ENCODE peak calls at places on chromosomes 16 and 17, in seven cellular contexts. P, Y, V, O, F, M and S are unnamed samples.

GRCh38 chr17:4249452-4250029 is 14.2 kb downstream of the ANKFY1 start:
- DNase-seq in P (peak), Y (no peak), V (no peak), O (peak), F (no peak), M (peak), S (no peak)

GRCh38 chr17:65532491-65532890 is 29.0 kb downstream of the AXIN2 start:
- DNase-seq in P (no peak), Y (no peak), V (no peak), O (no peak), F (no peak), M (no peak), S (no peak)

GRCh38 chr17:81651692-81652091 is 4.7 kb downstream of the PDE6G start:
- DNase-seq in P (peak), Y (no peak), V (no peak), O (peak), F (no peak), M (no peak), S (no peak)

GRCh38 chr16:10122546-10122945 is 59.7 kb downstream of the GRIN2A start:
- DNase-seq in P (peak), Y (no peak), V (no peak), O (peak), F (no peak), M (peak), S (no peak)

GRCh38 chr16:20327444-20328041 is at the start of gene GP2:
- DNase-seq in P (peak), Y (no peak), V (no peak), O (no peak), F (no peak), M (no peak), S (no peak)

GRCh38 chr17:82228842-82229685 is at the start of gene SLC16A3:
- DNase-seq in P (no peak), Y (no peak), V (peak), O (no peak), F (peak), M (no peak), S (no peak)

GRCh38 chr17:41549596-41550039 is 21.5 kb upstream of the KRT19 start:
- DNase-seq in P (no peak), Y (no peak), V (no peak), O (no peak), F (peak), M (peak), S (no peak)

GRCh38 chr16:78576941-78577340 is 477.5 kb downstream of the WWOX start:
- DNase-seq in P (no peak), Y (no peak), V (no peak), O (no peak), F (no peak), M (no peak), S (no peak)

GRCh38 chr16:53014287-53014686 is 38.4 kb downstream of the CHD9NB start:
- DNase-seq in P (no peak), Y (no peak), V (no peak), O (no peak), F (no peak), M (no peak), S (no peak)

GRCh38 chr17:1979182-1979980 is 45.8 kb downstream of the RTN4RL1 start:
- DNase-seq in P (no peak), Y (no peak), V (no peak), O (no peak), F (peak), M (no peak), S (no peak)

GRCh38 chr17:21250719-21251305 is 2.4 kb downstream of the NATD1 start:
- DNase-seq in P (no peak), Y (no peak), V (no peak), O (no peak), F (no peak), M (no peak), S (no peak)

GRCh38 chr16:57263585-57264351 is 18.7 kb downstream of the ARL2BP start:
- DNase-seq in P (no peak), Y (no peak), V (no peak), O (no peak), F (peak), M (no peak), S (no peak)
- H3K27ac ChIP-seq in P (no peak), Y (peak), V (no peak), O (no peak), F (peak), M (no peak), S (no peak)

GRCh38 chr17:36503456-36504155 is 17.1 kb downstream of the ZNHIT3 start:
- DNase-seq in P (no peak), Y (no peak), V (no peak), O (no peak), F (no peak), M (no peak), S (no peak)
- TF ChIP-seq EP300 in P (no peak), Y (no peak), V (no peak), O (no peak), F (no peak), M (no peak), S (no peak)

GRCh38 chr17:38898812-38899348 is 26.5 kb upstream of the LASP1NB start:
- DNase-seq in P (no peak), Y (no peak), V (no peak), O (no peak), F (peak), M (peak), S (no peak)

GRCh38 chr17:38897671-38898290 is 27.6 kb upstream of the LASP1NB start:
- DNase-seq in P (no peak), Y (no peak), V (no peak), O (no peak), F (no peak), M (no peak), S (no peak)

GRCh38 chr17:38896373-38896954 is 26.6 kb downstream of the LASP1 start:
- DNase-seq in P (no peak), Y (no peak), V (no peak), O (no peak), F (no peak), M (no peak), S (no peak)

GRCh38 chr17:38897176-38897575 is 27.3 kb downstream of the LASP1 start:
- DNase-seq in P (no peak), Y (peak), V (no peak), O (no peak), F (no peak), M (no peak), S (no peak)

DNA sequence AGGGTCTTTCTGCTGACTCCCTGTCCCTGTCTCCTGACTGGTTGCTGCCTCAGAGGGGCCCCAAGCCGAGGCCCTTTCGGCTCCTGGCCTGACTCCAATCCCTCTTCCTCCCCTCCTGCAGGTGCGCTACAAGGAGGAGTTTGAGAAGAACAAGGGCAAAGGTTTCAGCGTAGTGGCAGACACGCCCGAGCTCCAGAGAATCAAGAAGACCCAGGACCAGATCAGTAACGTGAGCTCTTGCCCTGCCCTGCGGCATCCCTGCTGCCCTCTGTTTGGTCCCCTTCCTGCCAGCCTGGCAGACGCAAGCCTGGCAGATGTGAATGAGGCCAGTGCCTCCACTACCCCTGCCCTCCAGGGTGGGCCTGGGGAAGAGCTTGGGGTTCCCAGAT is 27.1 kb upstream of the LASP1NB start:
- DNase-seq in P (no peak), Y (no peak), V (no peak), O (no peak), F (no peak), M (no peak), S (no peak)
- H3K4me3 ChIP-seq in P (no peak), Y (no peak), V (no peak), O (no peak), F (no peak), M (no peak), S (no peak)

DNA sequence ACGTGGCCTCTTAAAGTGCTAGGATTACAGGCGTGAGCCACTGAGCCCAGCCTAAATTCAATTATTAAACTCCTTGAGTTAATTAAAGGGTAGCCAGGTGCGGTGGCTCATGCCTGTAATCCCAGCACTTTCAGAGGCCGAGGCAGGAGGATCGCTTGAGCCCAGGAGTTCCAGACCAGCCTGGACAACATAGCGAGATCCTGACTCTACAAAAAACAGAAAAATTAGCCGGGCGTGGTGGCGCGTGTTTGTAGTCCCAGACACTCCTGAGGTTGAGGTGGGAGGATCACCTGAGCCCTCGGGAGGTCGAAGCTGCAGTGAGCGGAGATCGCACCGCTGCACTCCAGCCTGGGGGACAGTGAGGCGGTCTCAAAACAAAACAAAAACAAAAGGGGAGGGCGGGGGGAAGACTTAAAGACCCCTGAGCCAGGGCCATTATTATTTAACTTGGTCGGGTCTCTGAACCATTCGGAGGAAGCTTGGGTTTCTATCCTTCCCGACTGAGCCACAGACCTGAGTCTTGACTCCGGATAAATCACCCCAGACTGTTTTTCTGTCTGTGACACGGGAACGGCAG is 19.5 kb downstream of the BCL7C start:
- DNase-seq in P (no peak), Y (no peak), V (no peak), O (no peak), F (no peak), M (no peak), S (no peak)
- H3K27ac ChIP-seq in P (peak), Y (peak), V (no peak), O (peak), F (peak), M (peak), S (peak)

GRCh38 chr17:72715906-72716572 is 376.4 kb downstream of the SLC39A11 start:
- DNase-seq in P (peak), Y (peak), V (no peak), O (peak), F (no peak), M (no peak), S (no peak)
- TF ChIP-seq EP300 in P (peak), Y (peak), V (no peak), O (peak), F (no peak), M (no peak), S (no peak)

GRCh38 chr17:6786618-6787017 is 10.6 kb downstream of the FBXO39 start:
- DNase-seq in P (no peak), Y (no peak), V (no peak), O (no peak), F (no peak), M (no peak), S (no peak)

GRCh38 chr17:6789146-6789545 is 13.1 kb downstream of the FBXO39 start:
- DNase-seq in P (no peak), Y (no peak), V (no peak), O (no peak), F (no peak), M (no peak), S (no peak)

GRCh38 chr17:6782244-6782643 is 6.2 kb downstream of the FBXO39 start:
- DNase-seq in P (no peak), Y (no peak), V (no peak), O (no peak), F (no peak), M (no peak), S (no peak)

GRCh38 chr17:6787081-6787693 is 11.2 kb downstream of the FBXO39 start:
- DNase-seq in P (peak), Y (no peak), V (no peak), O (no peak), F (no peak), M (no peak), S (no peak)
- H3K4me3 ChIP-seq in P (peak), Y (no peak), V (no peak), O (no peak), F (no peak), M (no peak), S (no peak)

GRCh38 chr17:57968456-57968855 is 13.2 kb upstream of the CUEDC1 start:
- DNase-seq in P (no peak), Y (no peak), V (no peak), O (no peak), F (no peak), M (no peak), S (no peak)
- H3K27ac ChIP-seq in P (no peak), Y (no peak), V (no peak), O (peak), F (no peak), M (no peak), S (no peak)

GRCh38 chr17:7483238-7484066 is 714 bp upstream of the POLR2A start:
- DNase-seq in P (peak), Y (peak), V (peak), O (peak), F (peak), M (peak), S (peak)
- TF ChIP-seq EP300 in P (peak), Y (peak), V (no peak), O (no peak), F (no peak), M (peak), S (peak)

DNA sequence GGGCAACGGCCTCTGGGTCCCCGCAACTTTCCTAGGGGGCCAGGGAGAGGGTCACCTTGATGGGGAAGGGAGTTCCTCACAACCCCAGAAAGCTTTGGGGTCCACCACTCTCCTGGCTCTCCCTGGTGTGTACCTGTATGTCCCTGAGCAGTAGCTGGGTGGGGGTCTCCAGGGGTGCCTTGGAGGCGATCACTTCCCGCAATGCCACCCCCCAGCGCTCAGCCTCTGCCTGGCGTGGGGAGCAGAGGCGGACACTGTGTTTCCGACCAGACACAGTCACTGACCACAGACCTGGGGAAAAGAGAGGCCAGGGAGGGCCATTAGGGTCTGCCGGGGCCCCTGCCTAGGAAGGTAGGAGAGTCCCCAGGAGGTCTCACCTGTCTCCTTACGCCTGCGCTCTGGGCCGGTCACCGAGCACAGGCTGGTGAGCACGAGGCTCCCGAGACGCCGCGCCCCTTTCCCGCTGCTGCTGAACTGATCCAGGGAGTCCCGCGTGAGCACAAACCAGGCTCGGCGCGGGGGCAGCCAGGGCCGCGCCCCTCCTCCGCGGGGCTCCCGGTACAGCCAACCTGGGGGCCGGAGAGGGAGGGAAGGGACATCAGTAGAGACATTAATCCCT is 3.4 kb downstream of the PLEKHH3 start:
- DNase-seq in P (no peak), Y (no peak), V (no peak), O (no peak), F (no peak), M (peak), S (peak)
- H3K4me3 ChIP-seq in P (no peak), Y (peak), V (peak), O (no peak), F (no peak), M (no peak), S (peak)